ENCODE peak calls at places on chromosomes 4 and X, in six cellular contexts. K, B, J, E, Q and Z are unnamed samples. For H3K4me1, the result is how much of the 10 kb centered on the place peaks cover.

GRCh38 chrX:66408507-66408906 is 230.4 kb downstream of the EDA2R start:
- DNase-seq in K (no peak), J (no peak), Q (no peak), E (no peak), B (no peak), Z (no peak)

GRCh38 chr4:7822858-7823257 is 116.8 kb downstream of the AFAP1 start:
- DNase-seq in Q (no peak), B (no peak), K (peak), J (no peak), E (no peak), Z (peak)

GRCh38 chr4:48173055-48173991 is 39.3 kb upstream of the TXK start:
- DNase-seq in K (no peak), Q (no peak), B (no peak), J (no peak), E (peak), Z (no peak)

GRCh38 chr4:159042097-159042605 is 60.7 kb upstream of the RAPGEF2 start:
- DNase-seq in Q (no peak), B (no peak), J (peak), K (peak), E (no peak), Z (no peak)

GRCh38 chr4:28232376-28232775 is 1371.7 kb downstream of the STIM2 start:
- DNase-seq in E (no peak), K (no peak), J (no peak), Q (no peak), B (no peak), Z (no peak)

GRCh38 chr4:2084316-2084715 is 25.2 kb downstream of the NAT8L start:
- DNase-seq in E (peak), J (no peak), K (no peak), Q (no peak), B (no peak), Z (no peak)

GRCh38 chr4:7075962-7076693 is 8.3 kb upstream of the GRPEL1 start:
- DNase-seq in B (no peak), Q (no peak), K (no peak), J (no peak), E (no peak), Z (no peak)

GRCh38 chr4:140256941-140257340 is 103.0 kb upstream of the MAML3 start:
- DNase-seq in K (no peak), B (no peak), Q (no peak), J (no peak), E (peak), Z (no peak)

GRCh38 chr4:132955146-132955545 is 193.9 kb upstream of the PCDH10 start:
- DNase-seq in B (no peak), E (no peak), K (no peak), Q (no peak), J (no peak), Z (no peak)

GRCh38 chrX:104250470-104250869 is 4.3 kb downstream of the ESX1 start:
- DNase-seq in B (no peak), E (no peak), J (no peak), K (no peak), Q (no peak), Z (no peak)

GRCh38 chr4:5361968-5362367 is 310.7 kb downstream of the STK32B start:
- DNase-seq in E (peak), Q (no peak), J (no peak), K (no peak), B (no peak), Z (no peak)

GRCh38 chrX:109345866-109346265 is 136.0 kb downstream of the GUCY2F start:
- DNase-seq in B (no peak), J (no peak), Q (no peak), E (no peak), K (no peak), Z (no peak)

GRCh38 chr4:84596826-84597225 is 13.9 kb downstream of the CDS1 start:
- DNase-seq in Q (no peak), E (no peak), J (no peak), K (no peak), B (no peak), Z (no peak)

GRCh38 chrX:41621236-41621651 is 67.5 kb upstream of the GPR34 start:
- DNase-seq in E (peak), B (no peak), J (no peak), Q (no peak), K (no peak), Z (no peak)

GRCh38 chrX:154328646-154329045 is 33.1 kb downstream of the TKTL1 start:
- DNase-seq in J (peak), Q (no peak), E (no peak), K (no peak), B (no peak), Z (no peak)

GRCh38 chr4:31998807-31999206 is 1278.6 kb downstream of the PCDH7 start:
- DNase-seq in E (no peak), J (no peak), B (no peak), K (no peak), Q (no peak), Z (no peak)

GRCh38 chrX:12223650-12224049 is 85.4 kb downstream of the FRMPD4 start:
- DNase-seq in K (no peak), E (peak), J (no peak), Q (no peak), B (no peak), Z (no peak)

GRCh38 chr4:19195696-19196095 is 1056.0 kb upstream of the SLIT2 start:
- DNase-seq in K (no peak), Q (no peak), E (no peak), B (no peak), J (no peak), Z (no peak)

GRCh38 chr4:127598656-127599055 is 34.1 kb upstream of the INTU start:
- DNase-seq in J (no peak), E (no peak), B (no peak), Q (no peak), K (no peak), Z (no peak)

GRCh38 chrX:27918799-27919198 is 62.5 kb downstream of the DCAF8L1 start:
- DNase-seq in B (no peak), J (no peak), Q (no peak), E (peak), K (no peak), Z (no peak)

GRCh38 chr4:99578679-99579078 is 4.1 kb downstream of the MTTP start:
- DNase-seq in E (no peak), J (no peak), B (no peak), K (no peak), Q (no peak), Z (no peak)

GRCh38 chr4:99573735-99574368 is 772 bp upstream of the MTTP start:
- DNase-seq in E (no peak), Q (no peak), B (no peak), J (no peak), K (no peak), Z (no peak)

GRCh38 chr4:99572527-99573240 is 1.9 kb upstream of the MTTP start:
- DNase-seq in Q (no peak), E (peak), K (no peak), B (no peak), J (no peak), Z (no peak)

GRCh38 chr4:99574530-99575314 is at the start of gene MTTP:
- DNase-seq in K (no peak), Q (no peak), B (no peak), E (no peak), J (no peak), Z (no peak)
- H3K4me3 ChIP-seq in K (no peak), Q (peak), B (no peak), E (no peak), J (no peak), Z (no peak)

GRCh38 chr4:15648600-15648999 is 6.6 kb downstream of the FBXL5 start:
- DNase-seq in K (no peak), J (no peak), E (no peak), B (no peak), Q (no peak), Z (no peak)
- H3K4me1 ChIP-seq in K (half or more), J (half or more), E (under half), B (half or more), Q (under half), Z (under half)

DNA sequence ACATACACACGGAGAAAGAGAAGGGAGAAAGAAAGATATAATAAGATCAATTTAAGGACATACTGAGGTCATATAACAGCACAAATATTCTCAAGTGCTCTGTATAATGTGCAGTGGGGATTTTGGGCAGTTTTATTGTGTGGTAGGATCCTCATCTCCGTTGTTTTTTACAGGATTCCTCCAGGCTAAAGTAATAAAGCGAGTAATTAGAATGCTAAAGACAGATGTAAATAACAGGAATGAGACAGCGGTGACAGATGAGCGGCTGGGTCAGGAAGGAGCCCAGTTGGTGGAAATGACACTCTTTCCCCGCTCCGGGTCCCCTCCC is 15.9 kb downstream of the POU4F2 start:
- DNase-seq in K (no peak), B (no peak), J (no peak), E (no peak), Q (no peak), Z (no peak)
- H3K4me3 ChIP-seq in K (peak), B (no peak), J (peak), E (peak), Q (peak), Z (peak)

GRCh38 chrX:7154040-7154597 is 6.2 kb upstream of the PUDP start:
- DNase-seq in Q (no peak), E (no peak), B (no peak), J (no peak), K (no peak), Z (no peak)

GRCh38 chrX:7159132-7159861 is 11.3 kb upstream of the PUDP start:
- DNase-seq in B (no peak), Q (no peak), K (no peak), E (no peak), J (no peak), Z (no peak)

GRCh38 chrX:7155163-7155562 is 7.2 kb upstream of the PUDP start:
- DNase-seq in B (no peak), Q (no peak), E (no peak), K (no peak), J (no peak), Z (no peak)

GRCh38 chrX:7156879-7157278 is 8.9 kb upstream of the PUDP start:
- DNase-seq in E (no peak), B (no peak), Q (no peak), K (no peak), J (no peak), Z (no peak)

DNA sequence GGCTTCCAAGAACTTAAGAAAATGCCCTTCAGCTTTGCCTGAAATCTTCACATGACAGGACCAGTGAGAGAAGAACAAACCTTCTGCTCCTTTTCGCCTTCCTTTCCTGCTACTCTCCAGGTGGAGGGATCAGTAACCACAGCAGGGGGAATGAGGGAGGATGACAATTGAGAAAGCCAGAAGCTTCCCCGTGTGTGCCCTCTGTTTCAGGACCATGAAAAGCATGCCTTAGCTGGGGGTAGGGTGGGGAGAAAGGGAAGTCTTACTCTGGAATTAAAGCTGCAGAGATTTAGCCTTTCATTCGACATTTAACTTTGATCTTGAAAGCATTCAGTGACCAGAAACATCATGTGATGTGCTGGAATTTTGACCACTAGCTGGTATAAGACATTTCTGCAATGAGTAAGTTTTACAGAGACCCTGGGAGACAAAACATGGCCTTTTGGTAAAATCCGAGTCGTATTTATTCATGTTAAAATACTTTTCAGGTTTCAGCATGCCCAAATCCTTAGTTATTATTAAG is 10.6 kb upstream of the PUDP start:
- DNase-seq in J (no peak), E (no peak), Q (no peak), B (no peak), K (no peak), Z (no peak)
- H3K4me1 ChIP-seq in J (under half), E (under half), Q (under half), B (under half), K (under half), Z (under half)

DNA sequence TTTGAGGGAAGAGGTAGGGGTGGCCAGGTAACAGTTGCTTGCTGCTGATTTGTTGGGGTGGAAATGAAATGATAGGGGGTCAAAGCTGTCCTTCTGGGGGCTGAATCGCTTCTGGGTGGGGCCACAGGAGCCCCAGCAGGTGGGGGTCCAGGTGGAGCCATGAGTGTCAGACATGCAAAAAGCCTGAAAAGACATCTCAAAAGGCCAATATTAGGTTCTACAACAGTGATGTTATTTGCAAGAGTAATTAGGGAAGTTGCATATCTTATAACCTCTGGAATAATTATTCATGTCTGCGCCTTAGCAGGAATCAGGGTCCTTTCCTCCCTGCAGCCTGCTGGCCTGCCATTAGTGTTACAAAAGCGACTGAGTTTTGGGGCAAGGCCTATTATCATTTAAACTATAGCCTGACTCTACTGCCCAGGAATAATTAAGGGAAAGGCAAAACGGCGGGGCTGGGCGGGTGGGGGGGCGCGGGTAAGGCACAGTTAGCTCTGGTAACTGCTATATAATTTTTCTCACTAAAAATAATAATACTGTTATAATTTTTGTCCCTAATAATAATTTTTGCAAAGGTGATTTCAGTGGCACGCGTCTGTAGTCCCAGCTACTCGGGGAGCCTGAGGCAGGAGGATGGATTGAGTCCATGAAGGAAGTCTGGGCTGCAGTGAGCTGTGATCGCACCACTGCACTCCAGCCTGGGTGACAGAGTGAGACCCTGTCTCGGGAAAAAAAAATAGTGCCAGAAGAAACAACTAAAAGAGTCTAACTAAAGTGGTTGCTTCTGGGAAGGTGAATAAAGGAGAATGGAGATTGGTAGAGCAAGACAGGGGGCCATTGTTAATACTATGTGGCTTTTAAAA is 145.7 kb downstream of the MAGEB17 start:
- DNase-seq in B (no peak), E (no peak), J (no peak), Q (no peak), K (no peak), Z (no peak)
- H3K4me3 ChIP-seq in B (no peak), E (no peak), J (no peak), Q (no peak), K (no peak), Z (no peak)

GRCh38 chr4:40227284-40227683 is 30.5 kb downstream of the RHOH start:
- DNase-seq in K (no peak), E (no peak), B (no peak), Q (no peak), J (no peak), Z (no peak)

GRCh38 chr4:40228497-40229365 is 31.9 kb downstream of the RHOH start:
- DNase-seq in E (no peak), K (no peak), B (no peak), Q (no peak), J (no peak), Z (no peak)

GRCh38 chr4:40225497-40225896 is 28.7 kb downstream of the RHOH start:
- DNase-seq in Q (no peak), E (no peak), J (no peak), K (no peak), B (no peak), Z (no peak)

GRCh38 chr4:40221744-40222143 is 24.9 kb downstream of the RHOH start:
- DNase-seq in B (no peak), E (no peak), Q (no peak), K (no peak), J (no peak), Z (no peak)

GRCh38 chr4:40223343-40223742 is 26.5 kb downstream of the RHOH start:
- DNase-seq in K (no peak), Q (no peak), J (no peak), E (no peak), B (no peak), Z (no peak)
- H3K4me1 ChIP-seq in K (under half), Q (under half), J (under half), E (under half), B (half or more), Z (under half)

GRCh38 chrX:3526749-3527148 is 180.3 kb upstream of the MXRA5 start:
- DNase-seq in B (no peak), J (no peak), E (peak), K (no peak), Q (no peak), Z (no peak)

GRCh38 chrX:3527166-3527565 is 180.7 kb upstream of the MXRA5 start:
- DNase-seq in J (no peak), Q (no peak), E (peak), B (no peak), K (no peak), Z (no peak)

GRCh38 chrX:3522016-3522690 is 175.7 kb upstream of the MXRA5 start:
- DNase-seq in B (no peak), Q (no peak), E (peak), J (no peak), K (no peak), Z (no peak)

GRCh38 chrX:3527811-3528210 is 181.4 kb upstream of the MXRA5 start:
- DNase-seq in K (no peak), B (no peak), E (no peak), J (no peak), Q (no peak), Z (no peak)

DNA sequence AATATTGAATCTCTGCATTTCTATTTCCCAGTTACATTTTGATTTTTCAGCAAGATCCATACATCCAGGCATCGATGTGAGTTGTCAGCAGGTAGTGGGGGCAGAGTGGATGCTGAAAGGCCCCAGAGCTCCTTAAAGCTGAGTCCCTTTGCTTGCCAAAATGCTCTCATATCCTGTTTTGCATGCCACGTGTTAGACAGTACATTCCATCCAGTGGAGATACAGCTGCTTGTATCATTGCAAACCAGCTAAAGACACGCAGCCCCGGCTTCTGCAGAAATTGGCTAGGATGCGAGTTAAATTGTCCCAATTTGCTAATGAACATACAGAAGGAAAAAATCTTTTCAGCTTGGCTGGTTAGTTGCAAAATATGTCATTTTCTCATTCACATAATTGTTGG is 179.6 kb upstream of the MXRA5 start:
- DNase-seq in J (no peak), K (peak), B (no peak), E (peak), Q (no peak), Z (no peak)
- H3K4me3 ChIP-seq in J (no peak), K (no peak), B (no peak), E (no peak), Q (no peak), Z (no peak)